ENCODE peak calls at places on chromosomes 6 and 20, in ten cellular contexts. H is RWPE2, B is small intestine, D is endothelial cell of umbilical vein, E is uterus, Q is pancreas, Y is A549, P is left ventricle myocardium inferior, R is endodermal cell, X is GM23338. K is an unnamed sample.

GRCh38 chr20:36234771-36235320 is 1.4 kb upstream of the AAR2 start:
- DNase-seq in H (peak; percentile 50), B (no peak), D (no peak), E (no peak), Q (no peak), Y (no peak), P (no peak), R (no peak), X (no peak), K (no peak)

GRCh38 chr6:4788953-4789584 is 12.9 kb downstream of the CDYL start:
- DNase-seq in H (no peak), B (no peak), D (no peak), E (no peak), Q (no peak), Y (no peak), P (no peak), R (peak; percentile 78), X (peak; percentile 74), K (no peak)

GRCh38 chr6:160461641-160462040 is 113.5 kb downstream of the SLC22A3 start:
- DNase-seq in H (no peak), B (no peak), D (no peak), E (no peak), Q (no peak), Y (no peak), P (no peak), R (no peak), X (no peak), K (no peak)

GRCh38 chr6:160240691-160241084 is 17.9 kb downstream of the SLC22A2 start:
- DNase-seq in H (no peak), B (no peak), D (no peak), E (no peak), Q (no peak), Y (no peak), P (no peak), R (no peak), X (peak; percentile 30), K (no peak)

GRCh38 chr6:12258191-12258590 is 32.0 kb upstream of the EDN1 start:
- DNase-seq in H (no peak), B (no peak), D (no peak), E (no peak), Q (no peak), Y (no peak), P (no peak), R (no peak), X (no peak), K (no peak)

GRCh38 chr20:10857362-10858070 is 183.7 kb upstream of the JAG1 start:
- DNase-seq in H (no peak), B (peak; percentile 98), D (peak; percentile 87), E (peak; percentile 36), Q (peak; percentile 29), Y (peak; percentile 97), P (no peak), R (no peak), X (no peak), K (peak; percentile 88)

GRCh38 chr20:3456648-3457047 is 14.2 kb upstream of the ATRN start:
- DNase-seq in H (no peak), B (no peak), D (no peak), E (no peak), Q (no peak), Y (no peak), P (no peak), R (no peak), X (no peak), K (no peak)

GRCh38 chr20:10219452-10219791 is 792 bp downstream of the SNAP25 start:
- DNase-seq in H (peak; percentile 78), B (peak; percentile 42), D (peak; percentile 78), E (peak; percentile 72), Q (peak; percentile 74), Y (peak; percentile 74), P (peak; percentile 70), R (peak; percentile 94), X (peak; percentile 79), K (peak; percentile 62)

GRCh38 chr20:61556116-61556515 is 304.1 kb downstream of the CDH4 start:
- DNase-seq in H (peak; percentile 93), B (no peak), D (no peak), E (no peak), Q (no peak), Y (peak; percentile 38), P (no peak), R (no peak), X (no peak), K (no peak)

GRCh38 chr6:16136536-16137450 is 7.9 kb downstream of the MYLIP start:
- DNase-seq in H (no peak), B (no peak), D (peak; percentile 64), E (no peak), Q (no peak), Y (peak; percentile 5), P (no peak), R (no peak), X (no peak), K (no peak)

GRCh38 chr20:6767536-6768227 is at the start of gene BMP2:
- DNase-seq in H (peak; percentile 64), B (peak; percentile 70), D (peak; percentile 74), E (no peak), Q (peak; percentile 66), Y (peak; percentile 48), P (peak; percentile 69), R (peak; percentile 82), X (peak; percentile 61), K (peak; percentile 63)
- H3K27ac ChIP-seq in H (peak within 1 kb of the TSS; percentile 20), B (peak within 1 kb of the TSS; percentile 76), D (peak within 1 kb of the TSS; percentile 61), E (peak within 1 kb of the TSS; percentile 72), Q (peak within 1 kb of the TSS; percentile 85), Y (peak within 1 kb of the TSS; percentile 82), P (peak within 1 kb of the TSS; percentile 85), R (no peak within 1 kb of the TSS), X (no peak within 1 kb of the TSS), K (peak within 1 kb of the TSS; percentile 76)

DNA sequence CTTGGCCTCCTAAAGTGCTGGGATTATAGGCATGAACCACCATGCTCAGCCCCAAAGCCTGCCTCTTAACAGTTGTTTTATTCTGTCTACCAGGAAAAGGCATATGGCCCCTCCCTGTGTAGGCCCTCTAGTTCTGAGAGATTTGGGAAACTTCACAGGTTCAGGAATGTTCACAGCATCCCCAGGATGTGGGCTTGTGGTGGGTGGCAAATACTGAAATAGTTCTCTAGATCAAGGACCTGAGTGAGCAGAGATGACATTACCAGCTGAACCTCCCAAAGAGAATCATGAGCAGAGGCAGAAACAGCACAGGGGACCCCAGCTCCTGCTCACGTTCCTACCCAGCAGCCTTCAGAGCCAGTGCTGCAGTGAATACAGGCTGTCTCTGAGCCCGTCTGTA is 99.6 kb downstream of the SSR1 start:
- DNase-seq in H (no peak), B (no peak), D (no peak), E (no peak), Q (no peak), Y (no peak), P (no peak), R (no peak), X (no peak), K (no peak)
- H3K27ac ChIP-seq in H (no peak overlapping the region), B (no peak overlapping the region), D (no peak overlapping the region), E (no peak overlapping the region), Q (no peak overlapping the region), Y (no peak overlapping the region), P (peak overlapping the region; percentile 82), R (no peak overlapping the region), X (no peak overlapping the region), K (no peak overlapping the region)

DNA sequence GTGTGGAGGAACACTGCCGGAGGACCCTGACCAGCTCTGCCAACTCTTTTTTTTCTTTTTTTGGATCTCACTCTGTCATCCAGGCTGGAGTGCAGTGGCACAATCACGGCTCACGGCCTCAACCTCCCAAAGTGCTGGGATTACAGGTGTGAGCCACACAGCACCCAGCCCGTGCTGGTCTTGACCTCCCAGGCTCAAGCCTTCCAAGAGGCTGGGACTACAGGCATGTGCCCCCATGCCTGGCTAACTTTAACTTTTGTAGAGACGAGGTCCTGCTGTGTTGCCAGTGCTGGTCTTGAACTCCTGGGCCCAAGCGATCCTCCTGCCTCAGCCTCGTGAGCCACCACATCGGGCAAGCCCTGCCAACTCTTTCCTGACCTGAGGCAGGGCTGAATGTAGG is 11.2 kb downstream of the GCNT2 start:
- DNase-seq in H (no peak), B (no peak), D (no peak), E (no peak), Q (no peak), Y (no peak), P (no peak), R (no peak), X (no peak), K (no peak)
- H3K27ac ChIP-seq in H (no peak overlapping the region), B (peak overlapping the region; percentile 21), D (no peak overlapping the region), E (no peak overlapping the region), Q (no peak overlapping the region), Y (no peak overlapping the region), P (peak overlapping the region; percentile 34), R (no peak overlapping the region), X (peak overlapping the region; percentile 63), K (no peak overlapping the region)

DNA sequence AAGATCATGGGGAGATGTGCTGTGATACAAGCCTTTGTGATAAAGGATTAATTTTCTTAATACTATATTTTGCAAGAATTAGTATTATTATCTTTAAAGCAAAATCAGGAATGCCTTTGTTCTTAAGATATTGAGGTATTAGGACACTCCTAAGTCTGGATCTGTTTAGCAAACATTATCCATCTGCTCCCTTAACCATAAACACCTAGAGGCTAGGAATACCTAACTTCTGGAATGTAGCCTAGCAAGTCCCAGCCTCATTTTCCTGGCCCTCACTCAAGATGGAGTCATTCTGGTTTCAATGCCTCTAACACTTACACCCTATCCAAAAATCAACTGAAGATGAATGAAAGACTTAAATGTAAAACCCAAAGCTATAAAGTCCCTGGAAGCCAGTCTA is 106.3 kb upstream of the GJE1 start:
- DNase-seq in H (no peak), B (no peak), D (no peak), E (no peak), Q (no peak), Y (no peak), P (no peak), R (no peak), X (peak; percentile 17), K (no peak)
- H3K27ac ChIP-seq in H (no peak overlapping the region), B (no peak overlapping the region), D (no peak overlapping the region), E (no peak overlapping the region), Q (no peak overlapping the region), Y (no peak overlapping the region), P (no peak overlapping the region), R (no peak overlapping the region), X (peak overlapping the region; percentile 26), K (no peak overlapping the region)

DNA sequence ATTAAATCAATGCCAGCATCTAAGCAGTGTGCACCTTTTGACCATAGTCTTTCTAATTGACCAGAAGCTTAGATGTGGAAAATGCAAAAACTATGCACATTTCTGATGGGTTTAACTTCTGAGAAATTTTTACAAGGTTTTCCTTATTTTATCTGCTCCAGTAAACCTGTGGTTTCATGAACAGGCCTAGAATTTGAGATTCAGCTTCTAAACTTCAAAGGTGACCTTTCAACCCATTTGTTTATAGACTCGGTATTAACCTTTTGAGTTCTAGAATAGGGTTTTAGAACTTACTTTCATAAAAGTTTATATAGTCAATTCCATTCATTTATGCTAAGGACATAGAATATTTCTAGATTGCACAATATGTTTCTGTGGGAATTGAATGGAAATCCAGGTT is 437.7 kb upstream of the HSF2 start:
- DNase-seq in H (no peak), B (no peak), D (no peak), E (no peak), Q (no peak), Y (no peak), P (no peak), R (no peak), X (no peak), K (no peak)
- H3K27ac ChIP-seq in H (no peak overlapping the region), B (no peak overlapping the region), D (no peak overlapping the region), E (no peak overlapping the region), Q (no peak overlapping the region), Y (no peak overlapping the region), P (no peak overlapping the region), R (no peak overlapping the region), X (no peak overlapping the region), K (no peak overlapping the region)